ENCODE peak calls at places on chromosomes 12 and 14, in five cellular contexts. L is lung, Z is brain microvascular endothelial cell, T is fibroblast of the aortic adventitia, Y is Peyer's patch. O is an unnamed sample.
A peak's percentile ranks its signal among the peaks of the same experiment; 100 is the strongest.

GRCh38 chr14:36582011-36582873 is at the start of gene NKX2-8:
- DNase-seq in Y (no peak), L (no peak), T (no peak), Z (no peak), O (no peak)

GRCh38 chr12:117059156-117059555 is 40.1 kb downstream of the TESC start:
- DNase-seq in Z (no peak), T (no peak), Y (no peak), L (no peak), O (no peak)

GRCh38 chr12:68176252-68176651 is 16.7 kb upstream of the IFNG start:
- DNase-seq in Z (no peak), L (no peak), Y (no peak), T (no peak), O (no peak)

GRCh38 chr12:84813780-84814663 is 98.6 kb downstream of the SLC6A15 start:
- DNase-seq in Y (no peak), L (no peak), Z (no peak), T (no peak), O (no peak)

GRCh38 chr14:39109893-39110715 is 4.0 kb upstream of the GEMIN2 start:
- DNase-seq in Z (no peak), Y (no peak), T (no peak), L (no peak), O (no peak)

GRCh38 chr12:132262256-132263060 is 66.9 kb downstream of the GALNT9 start:
- DNase-seq in L (no peak), Y (no peak), Z (no peak), T (no peak), O (no peak)

GRCh38 chr14:88825078-88825458 is 617 bp downstream of the TTC8 start:
- DNase-seq in Y (no peak), T (peak; percentile 25), Z (no peak), L (no peak), O (peak; percentile 25)

GRCh38 chr12:67919406-67919805 is 69.8 kb upstream of the IFNG-AS1 start:
- DNase-seq in Y (no peak), Z (no peak), L (no peak), T (no peak), O (peak; percentile 36)

GRCh38 chr12:17829813-17830212 is 260.2 kb downstream of the RERGL start:
- DNase-seq in L (no peak), Z (no peak), Y (no peak), T (no peak), O (no peak)

GRCh38 chr14:68248481-68249255 is 429.1 kb downstream of the RAD51B start:
- DNase-seq in Y (no peak), L (no peak), Z (no peak), T (peak; percentile 95), O (peak; percentile 74)

GRCh38 chr12:108645686-108646596 is 12.2 kb upstream of the SELPLG start:
- DNase-seq in L (no peak), T (no peak), Z (no peak), Y (no peak), O (no peak)

GRCh38 chr12:80241576-80242273 is 142.4 kb downstream of the OTOGL start:
- DNase-seq in T (peak; percentile 68), Y (no peak), Z (peak; percentile 36), L (no peak), O (peak; percentile 84)

GRCh38 chr14:90132821-90133570 is 71.2 kb downstream of the KCNK13 start:
- DNase-seq in L (no peak), T (no peak), Z (peak; percentile 53), Y (no peak), O (peak; percentile 31)

DNA sequence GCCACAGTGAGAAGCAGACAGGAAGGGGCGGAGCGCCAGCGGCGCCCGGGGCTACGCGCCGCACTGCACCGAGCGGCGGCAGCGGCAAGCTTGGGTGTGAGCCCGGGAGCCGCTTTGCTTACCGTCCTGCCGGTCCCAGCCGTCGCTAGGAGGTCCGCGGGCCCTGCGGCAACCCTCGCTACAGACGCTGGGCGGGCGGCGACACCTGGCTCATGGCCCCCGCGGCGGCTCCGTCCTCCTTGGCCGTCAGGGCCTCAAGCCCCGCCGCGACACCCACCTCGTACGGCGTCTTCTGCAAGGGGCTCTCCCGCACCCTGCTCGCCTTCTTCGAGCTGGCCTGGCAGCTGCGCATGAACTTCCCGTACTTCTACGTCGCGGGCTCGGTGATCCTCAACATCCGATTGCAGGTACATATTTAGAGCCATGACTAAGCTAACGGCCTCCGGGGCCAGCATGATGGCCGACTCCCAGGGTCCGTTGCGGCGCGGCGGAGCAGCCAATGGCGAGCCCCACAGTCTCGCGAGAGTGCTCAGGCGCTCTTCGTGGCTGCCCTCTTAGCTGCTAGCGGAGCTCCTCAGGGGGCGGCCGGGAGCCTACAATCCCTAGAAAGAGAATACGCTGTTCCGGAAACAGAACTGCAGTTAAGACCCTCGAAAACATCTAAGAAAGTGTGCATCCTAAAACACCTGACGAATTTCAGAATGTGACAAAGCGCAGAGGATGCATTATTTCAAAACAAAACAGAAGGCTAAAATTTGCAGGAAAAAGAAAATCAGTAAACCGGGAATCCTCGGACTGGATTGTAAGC is at the start of gene SMIM10L1:
- DNase-seq in T (peak; percentile 95), Z (peak; percentile 92), Y (peak; percentile 96), L (peak; percentile 90), O (peak; percentile 86)
- H3K4me3 ChIP-seq in T (peak within 1 kb of the TSS; percentile 90), Z (peak within 1 kb of the TSS; percentile 91), Y (peak within 1 kb of the TSS; percentile 90), L (peak within 1 kb of the TSS; percentile 89), O (peak within 1 kb of the TSS; percentile 90)

DNA sequence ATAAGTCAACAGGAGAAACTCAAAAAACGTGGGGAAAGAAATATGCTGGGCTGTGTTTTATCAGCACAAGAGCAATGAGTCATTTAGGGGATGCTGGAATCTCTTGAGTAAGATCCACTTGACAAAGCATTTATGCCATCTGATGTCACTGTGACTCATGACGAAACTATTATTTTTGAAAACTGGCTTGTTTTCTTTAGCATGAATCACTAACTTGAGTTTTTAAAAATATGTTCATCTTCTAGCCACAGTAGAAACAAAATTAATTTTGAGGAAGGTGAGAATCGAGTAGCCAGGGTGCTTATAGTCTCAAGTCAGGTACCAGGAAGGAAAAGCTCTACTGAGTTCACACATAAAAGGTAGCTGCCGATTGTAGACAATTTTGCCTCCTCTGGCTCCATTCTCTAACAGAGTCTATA is 456.2 kb upstream of the MGAT4C start:
- DNase-seq in L (no peak), Z (peak; percentile 94), T (peak; percentile 99), Y (no peak), O (peak; percentile 99)
- H3K4me3 ChIP-seq in L (no peak overlapping the region), Z (no peak overlapping the region), T (no peak overlapping the region), Y (no peak overlapping the region), O (peak overlapping the region; percentile 15)

GRCh38 chr12:57090456-57090855 is 1.5 kb downstream of the NAB2 start:
- DNase-seq in Z (no peak), Y (peak; percentile 42), L (no peak), T (no peak), O (no peak)

GRCh38 chr12:57091633-57092528 is 3.0 kb downstream of the NAB2 start:
- DNase-seq in Z (no peak), T (no peak), Y (peak; percentile 45), L (no peak), O (no peak)

GRCh38 chr12:57089259-57090245 is 638 bp downstream of the NAB2 start:
- DNase-seq in T (peak; percentile 69), Y (peak; percentile 89), L (peak; percentile 84), Z (peak; percentile 47), O (peak; percentile 36)

GRCh38 chr12:57092529-57092862 is 3.6 kb downstream of the NAB2 start:
- DNase-seq in Z (no peak), T (no peak), Y (no peak), L (no peak), O (no peak)

GRCh38 chr12:57090924-57091632 is 2.2 kb downstream of the NAB2 start:
- DNase-seq in T (no peak), L (no peak), Y (peak; percentile 45), Z (no peak), O (no peak)
- H3K4me3 ChIP-seq in T (peak overlapping the region; percentile 95), L (no peak overlapping the region), Y (peak overlapping the region; percentile 83), Z (peak overlapping the region; percentile 96), O (peak overlapping the region; percentile 93)

DNA sequence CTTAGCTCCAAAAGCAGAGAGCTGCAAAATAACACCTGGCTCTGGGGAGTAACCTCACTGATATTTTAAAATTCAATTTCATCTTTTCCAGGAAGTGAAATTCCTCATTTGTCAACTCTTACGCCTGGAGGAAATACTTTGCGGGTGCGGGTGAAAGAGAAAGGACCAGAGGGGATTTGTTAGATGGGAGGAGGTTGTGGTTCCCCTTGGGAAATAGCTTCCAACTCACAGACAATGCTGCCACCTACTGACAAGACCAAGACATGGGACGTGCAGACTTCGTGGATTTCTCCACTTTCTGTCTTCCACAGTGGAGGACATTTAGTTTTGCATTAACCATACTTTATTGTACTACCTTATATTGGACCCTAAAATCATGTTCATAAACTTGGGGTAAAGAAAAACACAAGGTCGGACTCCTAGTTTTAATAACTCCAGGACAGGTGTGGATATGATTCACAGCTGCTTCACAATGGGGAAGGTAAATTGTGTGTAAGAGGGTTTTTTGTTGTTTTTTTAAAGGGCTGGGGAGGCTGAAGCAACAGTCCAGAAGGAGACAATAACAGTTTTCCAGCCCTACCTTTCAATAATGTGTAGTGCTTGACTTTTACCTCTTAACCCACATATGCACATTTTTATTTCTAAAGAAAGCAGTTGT is 10.8 kb downstream of the FBXL14 start:
- DNase-seq in T (peak; percentile 96), Y (peak; percentile 89), Z (peak; percentile 67), L (peak; percentile 78), O (peak; percentile 70)
- H3K4me3 ChIP-seq in T (peak overlapping the region; percentile 38), Y (no peak overlapping the region), Z (peak overlapping the region; percentile 13), L (no peak overlapping the region), O (peak overlapping the region; percentile 26)

DNA sequence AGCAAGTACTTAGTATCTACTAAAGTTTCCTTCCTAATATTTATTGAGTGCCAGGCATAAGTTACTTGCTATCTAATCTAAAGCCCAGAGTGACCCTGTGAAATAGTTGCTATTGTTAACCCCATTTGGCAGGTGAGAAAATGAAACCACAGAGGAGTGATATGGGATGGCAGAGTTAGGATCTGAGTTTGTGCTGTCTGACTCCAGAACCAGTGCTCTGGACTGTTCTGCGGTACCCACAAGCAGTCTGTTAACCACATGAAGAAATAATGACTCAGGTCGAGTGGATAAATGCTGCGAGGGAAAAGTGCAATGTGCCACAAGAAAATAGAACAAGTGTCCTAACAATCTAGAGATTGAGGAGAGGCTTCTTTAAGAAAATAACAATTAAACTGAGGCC is 60.7 kb upstream of the GZMB start:
- DNase-seq in L (no peak), Y (no peak), T (no peak), Z (no peak), O (no peak)
- H3K4me3 ChIP-seq in L (no peak overlapping the region), Y (no peak overlapping the region), T (no peak overlapping the region), Z (no peak overlapping the region), O (no peak overlapping the region)

DNA sequence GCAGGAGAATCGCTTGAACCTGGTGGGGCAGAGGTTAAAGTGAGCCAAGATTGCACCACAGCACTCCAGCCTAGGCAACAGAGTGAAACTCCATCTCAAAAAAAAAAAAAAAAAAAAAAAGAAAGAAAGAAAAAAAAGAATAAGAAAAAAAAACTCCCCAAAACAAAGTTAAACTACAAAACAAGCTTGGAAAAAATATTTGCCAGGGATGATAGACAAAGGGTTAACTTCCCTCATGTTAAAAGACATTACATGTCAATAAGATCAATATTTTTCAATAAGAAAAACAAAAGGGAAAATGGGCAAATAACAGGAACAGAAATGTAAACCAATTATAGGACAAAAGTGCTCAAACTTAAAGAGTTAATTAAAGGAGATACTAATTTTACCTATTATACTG is 26.4 kb upstream of the HIGD1C start:
- DNase-seq in Z (no peak), T (no peak), Y (no peak), L (no peak), O (no peak)
- H3K4me3 ChIP-seq in Z (no peak overlapping the region), T (peak overlapping the region; percentile 93), Y (peak overlapping the region; percentile 79), L (no peak overlapping the region), O (no peak overlapping the region)

GRCh38 chr12:53748072-53748840 is 3.5 kb downstream of the CISTR start:
- DNase-seq in Z (no peak), T (no peak), L (no peak), Y (no peak), O (no peak)
- H3K4me3 ChIP-seq in Z (no peak overlapping the region), T (no peak overlapping the region), L (no peak overlapping the region), Y (no peak overlapping the region), O (no peak overlapping the region)